ENCODE peak calls at places on chromosome 16, in six cellular contexts. I is fibroblast of mammary gland, B is endodermal cell, U is uterus, Q is WTC11, S is glutamatergic neuron. T is an unnamed sample.

GRCh38 chr16:15477802-15478201 is 43.4 kb downstream of the BMERB1 start:
- DNase-seq in I (no peak), U (no peak), S (no peak), B (no peak), Q (no peak), T (no peak)

GRCh38 chr16:1105888-1106620 is 10.0 kb upstream of the C1QTNF8 start:
- DNase-seq in Q (peak; percentile 86), U (peak; percentile 72), S (peak; percentile 88), I (peak; percentile 33), B (peak; percentile 92), T (no peak)

GRCh38 chr16:68090109-68090508 is 4.9 kb downstream of the NFATC3 start:
- DNase-seq in B (no peak), Q (no peak), I (no peak), U (no peak), S (no peak), T (no peak)

GRCh38 chr16:3878610-3879009 is 1.9 kb downstream of the CREBBP start:
- DNase-seq in U (no peak), S (no peak), Q (no peak), I (peak; percentile 35), B (no peak), T (no peak)

GRCh38 chr16:89506791-89507191 is 1.4 kb upstream of the SPG7 start:
- DNase-seq in S (no peak), Q (no peak), U (no peak), I (no peak), B (no peak), T (no peak)

GRCh38 chr16:4408323-4408690 is 8.1 kb downstream of the CORO7 start:
- DNase-seq in I (no peak), U (no peak), B (no peak), S (no peak), Q (no peak), T (no peak)

GRCh38 chr16:11005611-11005975 is 61.2 kb downstream of the CLEC16A start:
- DNase-seq in B (no peak), Q (no peak), I (peak; percentile 47), U (no peak), S (no peak), T (no peak)

GRCh38 chr16:56401482-56401881 is 23.9 kb downstream of the AMFR start:
- DNase-seq in S (peak; percentile 41), I (no peak), B (peak; percentile 75), Q (peak; percentile 32), U (no peak), T (no peak)

GRCh38 chr16:80719573-80719972 is 84.8 kb downstream of the CDYL2 start:
- DNase-seq in B (no peak), Q (no peak), U (no peak), I (no peak), S (no peak), T (no peak)

GRCh38 chr16:4314532-4315184 is 1.2 kb upstream of the GLIS2 start:
- DNase-seq in S (no peak), B (peak; percentile 78), U (no peak), I (peak; percentile 64), Q (no peak), T (no peak)

GRCh38 chr16:2088759-2089358 is 41.1 kb downstream of the TSC2 start:
- DNase-seq in Q (no peak), S (no peak), U (no peak), I (no peak), B (no peak), T (no peak)

GRCh38 chr16:58001781-58002410 is 689 bp downstream of the USB1 start:
- DNase-seq in Q (no peak), B (no peak), I (peak; percentile 28), S (no peak), U (no peak), T (no peak)

GRCh38 chr16:19707699-19708497 is 10.1 kb downstream of the KNOP1 start:
- DNase-seq in U (no peak), Q (no peak), B (no peak), S (no peak), I (no peak), T (no peak)

GRCh38 chr16:79897444-79898146 is 297.1 kb upstream of the MAF start:
- DNase-seq in U (peak; percentile 34), B (no peak), Q (no peak), I (peak; percentile 36), S (no peak), T (no peak)

GRCh38 chr16:68287276-68288251 is 23.2 kb downstream of the SLC7A6OS start:
- DNase-seq in S (no peak), B (no peak), Q (no peak), U (peak; percentile 58), I (peak; percentile 94), T (no peak)

GRCh38 chr16:81602377-81602776 is 157.8 kb downstream of the CMIP start:
- DNase-seq in S (no peak), Q (no peak), U (no peak), I (no peak), B (no peak), T (no peak)

GRCh38 chr16:29816694-29817441 is 916 bp downstream of the PAGR1 start:
- DNase-seq in U (peak; percentile 65), I (peak; percentile 50), Q (peak; percentile 62), B (peak; percentile 85), S (peak; percentile 52), T (no peak)

GRCh38 chr16:8199390-8199789 is 390.9 kb downstream of the TMEM114 start:
- DNase-seq in I (no peak), U (no peak), B (no peak), S (no peak), Q (no peak), T (no peak)

DNA sequence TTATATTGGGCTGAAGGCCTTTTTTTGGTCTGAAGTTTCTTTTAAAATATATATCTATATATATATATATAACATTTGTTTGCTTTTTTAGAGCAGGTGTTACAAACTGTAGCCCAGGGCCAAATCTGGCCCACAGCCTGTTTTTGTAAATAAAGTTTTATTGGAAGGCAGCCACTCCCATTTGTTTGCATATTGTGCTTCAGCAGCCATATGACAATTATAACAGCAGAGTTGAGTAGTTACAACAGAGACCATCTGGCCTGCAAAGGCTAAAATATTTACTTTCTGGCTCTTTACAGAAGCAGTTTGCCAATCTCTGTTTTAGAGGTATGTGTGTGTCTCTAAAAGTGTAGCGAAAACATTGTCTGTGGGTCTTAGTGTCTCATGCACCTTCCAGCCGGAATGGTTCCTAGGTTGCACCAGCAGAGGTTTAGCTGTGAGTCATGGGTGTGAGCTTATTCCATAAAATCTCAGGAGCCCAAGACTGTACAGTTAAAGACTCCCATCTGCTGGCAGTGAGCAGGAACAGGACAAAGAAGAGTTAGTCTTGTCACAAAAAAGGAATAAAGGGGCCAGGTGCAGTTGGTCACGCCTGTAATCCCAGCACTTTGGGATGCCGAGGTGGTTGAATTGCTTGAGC is 23.8 kb downstream of the LCMT1 start:
- DNase-seq in B (no peak), U (no peak), S (no peak), Q (no peak), I (peak; percentile 63), T (no peak)
- TF ChIP-seq CTCF in B (no peak), U (no peak), S (no peak), Q (no peak), I (peak; percentile 38), T (no peak)

DNA sequence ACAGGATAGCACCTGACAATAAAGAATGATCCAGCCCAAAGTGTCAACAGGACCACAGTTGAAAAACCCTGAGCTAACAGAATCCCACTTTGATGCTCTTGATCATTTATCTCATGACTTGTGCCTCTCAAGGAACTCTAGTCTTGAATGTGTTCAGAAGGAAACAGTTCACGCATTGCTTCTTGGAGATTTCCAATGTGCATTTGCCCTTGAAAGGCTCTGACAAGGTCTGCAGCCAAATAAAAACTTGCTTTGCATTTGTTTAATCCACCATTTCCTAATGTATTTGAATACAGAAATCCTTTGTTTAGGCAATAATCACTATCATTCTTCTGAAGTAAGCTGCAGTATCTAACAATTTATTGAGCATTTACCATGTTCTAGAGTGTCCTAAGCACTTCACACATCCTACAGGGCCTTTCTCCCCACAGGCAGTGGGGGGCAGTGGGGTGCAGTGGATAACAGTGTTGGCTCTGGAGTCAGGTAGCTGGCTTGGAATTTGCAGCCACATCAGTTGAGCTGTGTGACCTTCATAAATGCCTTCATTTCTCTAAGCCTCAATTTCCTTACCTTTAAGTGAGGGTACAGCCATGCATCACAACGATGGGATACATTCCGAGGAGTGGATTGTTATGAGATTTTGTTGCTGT is 239.7 kb downstream of the XYLT1 start:
- DNase-seq in U (no peak), B (no peak), S (no peak), Q (no peak), I (no peak), T (no peak)
- TF ChIP-seq CTCF in U (no peak), B (no peak), S (no peak), Q (no peak), I (no peak), T (no peak)

GRCh38 chr16:86343733-86344585 is 166.4 kb upstream of the FOXF1 start:
- DNase-seq in B (no peak), I (no peak), Q (no peak), S (no peak), U (no peak), T (no peak)

GRCh38 chr16:86344586-86344871 is 165.8 kb upstream of the FOXF1 start:
- DNase-seq in Q (no peak), U (no peak), B (no peak), I (no peak), S (no peak), T (no peak)

GRCh38 chr16:86346034-86346433 is 164.3 kb upstream of the FOXF1 start:
- DNase-seq in U (no peak), S (no peak), I (no peak), B (no peak), Q (no peak), T (no peak)

GRCh38 chr16:86345521-86345920 is 164.8 kb upstream of the FOXF1 start:
- DNase-seq in U (no peak), I (no peak), B (no peak), Q (no peak), S (peak; percentile 49), T (no peak)

DNA sequence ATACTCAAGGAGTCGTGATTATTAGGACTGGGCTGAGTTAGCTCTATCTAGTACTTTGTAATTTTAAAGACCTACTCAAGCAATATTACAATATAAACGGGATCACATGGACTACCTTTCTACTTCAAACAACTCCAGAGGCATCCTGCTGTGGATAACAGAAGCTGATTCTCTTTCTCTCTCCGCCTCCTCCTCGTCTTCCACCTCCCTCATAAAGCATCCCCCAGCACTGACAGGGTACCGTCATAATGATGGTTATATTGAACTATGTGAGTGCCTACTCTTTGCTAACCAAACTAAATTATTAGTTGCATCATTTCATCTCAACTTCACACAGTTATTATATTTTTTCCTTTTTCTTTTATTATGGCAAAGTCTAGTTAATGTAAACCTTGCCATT is 165.4 kb upstream of the FOXF1 start:
- DNase-seq in B (no peak), I (no peak), S (no peak), Q (no peak), U (no peak), T (no peak)
- TF ChIP-seq CTCF in B (no peak), I (no peak), S (no peak), Q (no peak), U (no peak), T (no peak)

GRCh38 chr16:22053921-22054341 is 38.4 kb upstream of the VWA3A start:
- DNase-seq in B (no peak), Q (no peak), I (no peak), U (no peak), S (no peak), T (no peak)

GRCh38 chr16:22052985-22053384 is 39.4 kb upstream of the VWA3A start:
- DNase-seq in S (no peak), U (no peak), Q (no peak), B (no peak), I (no peak), T (no peak)

GRCh38 chr16:22050963-22051362 is 41.4 kb upstream of the VWA3A start:
- DNase-seq in I (no peak), S (no peak), B (no peak), Q (no peak), U (no peak), T (no peak)

GRCh38 chr16:22054847-22055590 is 37.3 kb upstream of the VWA3A start:
- DNase-seq in S (no peak), U (no peak), Q (no peak), B (no peak), I (no peak), T (no peak)

GRCh38 chr16:22055881-22056280 is 36.5 kb upstream of the VWA3A start:
- DNase-seq in Q (peak; percentile 73), B (peak; percentile 85), U (no peak), I (no peak), S (peak; percentile 38), T (no peak)
- TF ChIP-seq CTCF in Q (peak; percentile 47), B (peak; percentile 81), U (no peak), I (peak; percentile 14), S (no peak), T (no peak)